ENCODE peak calls at places on chromosomes 3 and 15, in four cellular contexts. M, H, Q and G are unnamed samples.

GRCh38 chr3:21704796-21705195 is 46.2 kb downstream of the ZNF385D start:
- DNase-seq in M (peak), H (no peak), Q (no peak), G (no peak)

GRCh38 chr15:90716317-90716975 is 700 bp upstream of the BLM start:
- DNase-seq in M (peak), H (no peak), Q (no peak), G (no peak)

GRCh38 chr3:94285874-94286273 is 223.0 kb downstream of the NSUN3 start:
- DNase-seq in M (peak), H (no peak), Q (no peak), G (no peak)

GRCh38 chr3:24222165-24222805 is 272.4 kb downstream of the THRB start:
- DNase-seq in M (no peak), H (no peak), Q (no peak), G (no peak)

GRCh38 chr15:32919749-32920414 is 202.1 kb downstream of the GREM1 start:
- DNase-seq in M (peak), H (no peak), Q (no peak), G (no peak)

GRCh38 chr3:168426196-168426595 is 330.5 kb upstream of the GOLIM4 start:
- DNase-seq in M (no peak), H (no peak), Q (no peak), G (no peak)

GRCh38 chr3:14253022-14253761 is 74.6 kb downstream of the LSM3 start:
- DNase-seq in M (peak), H (no peak), Q (peak), G (no peak)

GRCh38 chr3:124636863-124637296 is 93.4 kb upstream of the UMPS start:
- DNase-seq in M (no peak), H (no peak), Q (no peak), G (no peak)

GRCh38 chr3:38107911-38108648 is 28.8 kb downstream of the ACAA1 start:
- DNase-seq in M (no peak), H (no peak), Q (peak), G (no peak)

GRCh38 chr3:178289544-178290160 is 246.6 kb upstream of the KCNMB2 start:
- DNase-seq in M (peak), H (no peak), Q (no peak), G (no peak)

GRCh38 chr15:88399021-88399685 is 68.0 kb downstream of the MRPL46 start:
- DNase-seq in M (no peak), H (no peak), Q (no peak), G (no peak)

GRCh38 chr3:136311971-136312370 is 61.8 kb downstream of the PCCB start:
- DNase-seq in M (no peak), H (no peak), Q (no peak), G (no peak)

GRCh38 chr15:61796056-61796455 is 264.2 kb downstream of the VPS13C start:
- DNase-seq in M (peak), H (no peak), Q (no peak), G (no peak)

DNA sequence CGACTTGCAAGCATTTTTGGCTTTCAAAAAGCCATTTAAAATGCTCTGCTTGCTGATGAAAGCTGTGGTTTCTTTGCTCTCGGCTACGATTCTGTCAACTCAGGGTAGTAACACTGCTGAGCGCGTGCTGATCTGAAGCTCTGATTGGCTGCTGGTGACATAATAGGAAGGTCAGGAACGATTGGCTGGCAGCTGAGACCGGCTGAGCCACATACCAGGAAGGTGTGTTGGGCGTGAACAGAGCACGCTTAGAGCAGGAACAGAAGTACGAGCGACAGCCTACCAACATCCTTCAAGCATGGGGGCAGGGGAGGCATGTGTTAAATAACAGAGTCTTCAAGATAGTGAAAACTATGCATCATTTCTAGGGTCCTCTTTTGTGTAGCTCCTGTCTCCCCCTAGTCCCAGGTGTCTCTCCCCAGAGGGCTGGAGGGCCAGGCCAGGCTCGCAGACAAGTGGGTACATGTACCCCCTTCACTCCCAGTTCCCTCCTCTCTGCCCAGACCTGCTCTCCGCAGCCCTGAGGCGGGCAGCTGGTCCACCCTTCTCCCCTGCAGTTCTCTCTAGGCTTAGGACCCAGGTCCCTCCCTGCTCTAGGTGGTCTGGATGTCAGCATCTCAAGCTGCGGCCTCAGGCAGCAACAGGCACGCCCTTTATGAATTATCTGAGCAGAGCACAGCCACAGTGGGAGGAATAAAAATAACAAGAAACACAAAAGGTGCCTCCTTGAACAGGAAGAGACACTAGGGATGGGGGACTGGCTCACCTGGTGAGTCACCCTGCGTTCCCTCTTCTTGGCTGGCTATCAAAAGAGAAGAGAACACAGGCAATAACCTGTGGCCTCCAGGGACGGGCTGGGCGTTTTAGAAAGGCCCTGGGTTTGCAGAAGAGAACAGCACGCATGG is 76.0 kb downstream of the TAMM41 start:
- DNase-seq in M (peak), H (peak), Q (no peak), G (peak)
- H3K4me3 ChIP-seq in M (no peak), H (no peak), Q (no peak), G (peak)

GRCh38 chr3:128616516-128617269 is 33.9 kb downstream of the RPN1 start:
- DNase-seq in M (no peak), H (no peak), Q (no peak), G (no peak)
- H3K4me3 ChIP-seq in M (no peak), H (no peak), Q (no peak), G (peak)

DNA sequence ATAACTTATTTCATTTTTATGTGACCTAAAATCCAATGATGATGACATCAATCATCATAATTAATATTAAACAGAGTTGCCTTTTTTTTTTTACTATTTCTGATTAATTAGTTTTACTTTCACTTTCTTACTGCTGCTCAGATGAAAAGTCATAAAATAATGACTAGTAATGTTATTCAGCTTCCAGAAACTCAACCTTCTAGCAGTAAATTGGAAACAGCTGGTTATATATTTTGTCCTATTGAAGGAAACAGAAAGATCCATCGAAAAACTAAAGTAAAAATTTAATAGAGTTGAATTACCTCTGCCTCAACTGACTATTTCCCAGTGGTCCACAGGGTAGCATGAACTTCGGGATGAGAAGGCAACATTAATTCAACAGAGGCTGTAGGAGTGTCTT is 107.1 kb upstream of the PTX3 start:
- DNase-seq in M (no peak), H (no peak), Q (no peak), G (no peak)
- H3K4me3 ChIP-seq in M (no peak), H (no peak), Q (no peak), G (no peak)

GRCh38 chr3:195802261-195802701 is 9.4 kb downstream of the MUC4 start:
- DNase-seq in M (no peak), H (peak), Q (peak), G (no peak)

GRCh38 chr3:195802795-195803194 is 8.9 kb downstream of the MUC4 start:
- DNase-seq in M (no peak), H (no peak), Q (no peak), G (no peak)

GRCh38 chr3:195805181-195805580 is 6.5 kb downstream of the MUC4 start:
- DNase-seq in M (no peak), H (no peak), Q (no peak), G (no peak)

GRCh38 chr3:195801251-195802183 is 10.2 kb downstream of the MUC4 start:
- DNase-seq in M (no peak), H (peak), Q (peak), G (no peak)

DNA sequence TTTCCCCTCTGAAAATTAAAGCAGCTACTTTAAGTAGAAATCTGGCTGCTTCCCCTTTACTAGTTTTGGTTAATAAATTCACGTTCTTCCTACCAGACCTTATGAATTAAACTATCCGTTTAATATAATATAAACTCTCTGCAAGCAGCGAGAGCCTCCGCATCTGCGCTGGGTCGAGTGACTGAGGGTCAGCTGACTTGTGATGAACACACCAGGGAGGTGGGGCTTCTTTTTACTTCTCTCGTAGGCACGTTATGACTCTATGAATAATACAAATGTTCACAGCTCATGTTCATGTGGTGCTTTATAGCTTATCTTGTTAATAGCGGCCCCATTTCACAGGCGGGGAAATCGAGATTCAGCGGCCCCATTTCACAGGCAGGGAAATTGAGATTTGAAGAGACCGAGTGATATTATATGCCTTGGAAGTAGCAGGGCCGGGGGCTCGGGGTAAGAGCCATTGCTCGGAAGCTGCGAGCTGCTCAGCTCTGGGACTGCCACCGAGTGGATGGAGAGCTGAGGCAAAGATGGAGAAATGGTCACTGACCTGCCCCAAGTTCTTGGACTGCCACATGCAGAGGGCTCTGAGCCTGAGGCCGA is 8.3 kb downstream of the MUC4 start:
- DNase-seq in M (no peak), H (peak), Q (peak), G (no peak)
- H3K4me3 ChIP-seq in M (no peak), H (no peak), Q (no peak), G (peak)

DNA sequence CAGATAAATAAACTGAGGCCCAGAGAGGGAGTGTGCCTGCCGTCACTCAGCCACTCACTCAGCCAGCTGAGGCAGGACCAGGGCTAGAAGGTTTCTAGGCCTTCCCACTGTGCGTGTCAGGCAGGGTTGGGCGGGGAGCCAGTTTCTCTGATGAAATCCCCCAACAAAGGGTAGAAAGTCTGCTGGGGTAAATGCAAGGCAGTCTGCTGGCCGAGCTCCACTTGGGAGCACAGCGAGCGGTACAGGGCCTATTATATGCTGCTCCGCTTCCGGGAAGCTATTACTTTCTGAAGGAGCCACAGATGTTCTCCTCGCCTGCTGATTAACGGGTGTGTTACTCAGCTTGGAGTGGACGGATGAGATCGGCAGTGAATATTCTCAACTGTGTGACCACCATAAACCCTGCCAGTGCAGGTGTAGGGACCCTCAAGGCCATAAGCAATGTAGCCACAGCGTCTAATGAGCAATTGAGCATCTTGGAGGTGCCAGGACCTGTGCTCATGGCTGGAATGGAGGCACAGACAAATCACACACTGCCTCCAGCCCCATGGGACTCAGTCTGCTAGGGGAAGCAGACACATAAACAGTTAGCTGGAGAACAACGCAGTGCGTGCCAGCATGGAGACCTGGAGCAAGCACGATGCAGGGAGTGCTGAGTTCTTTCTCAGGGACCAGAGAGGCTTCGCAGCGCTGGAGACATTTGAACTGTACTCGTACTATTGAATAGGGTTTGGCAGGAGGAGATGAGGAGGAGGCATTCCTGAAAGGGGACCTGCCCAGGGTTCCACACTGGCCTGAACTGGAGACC is 42.1 kb downstream of the CORO2B start:
- DNase-seq in M (peak), H (no peak), Q (peak), G (peak)
- H3K4me3 ChIP-seq in M (no peak), H (no peak), Q (no peak), G (no peak)

GRCh38 chr3:132783152-132783551 is 60.9 kb upstream of the NPHP3 start:
- DNase-seq in M (peak), H (peak), Q (no peak), G (no peak)
- H3K4me3 ChIP-seq in M (no peak), H (no peak), Q (no peak), G (no peak)

GRCh38 chr15:43879386-43880355 is 52.9 kb downstream of the WDR76 start:
- DNase-seq in M (peak), H (no peak), Q (no peak), G (no peak)

GRCh38 chr15:43876872-43877271 is 50.1 kb downstream of the WDR76 start:
- DNase-seq in M (no peak), H (no peak), Q (no peak), G (no peak)

GRCh38 chr15:43880406-43881184 is 53.8 kb downstream of the WDR76 start:
- DNase-seq in M (peak), H (peak), Q (no peak), G (no peak)

GRCh38 chr15:43877371-43877770 is 50.6 kb downstream of the WDR76 start:
- DNase-seq in M (no peak), H (no peak), Q (no peak), G (no peak)

GRCh38 chr15:43878466-43878865 is 51.7 kb downstream of the WDR76 start:
- DNase-seq in M (no peak), H (no peak), Q (no peak), G (no peak)
- H3K4me3 ChIP-seq in M (no peak), H (no peak), Q (no peak), G (no peak)